ENCODE peak calls at places on chromosomes 12 and 14, in five cellular contexts. B, Y, U, H and C are unnamed samples.

GRCh38 chr12:22312336-22312735 is 22.2 kb downstream of the ST8SIA1 start:
- DNase-seq in H (no peak), U (no peak), B (peak; percentile 90), Y (no peak), C (peak; percentile 39)

GRCh38 chr14:29805415-29806123 is 122.1 kb downstream of the PRKD1 start:
- DNase-seq in H (no peak), U (no peak), Y (no peak), B (peak; percentile 56), C (no peak)

GRCh38 chr14:104108570-104109060 is 23.1 kb downstream of the ASPG start:
- DNase-seq in U (no peak), B (no peak), H (no peak), Y (peak; percentile 30), C (no peak)

GRCh38 chr14:90796319-90796718 is 19.9 kb downstream of the TTC7B start:
- DNase-seq in H (no peak), B (no peak), U (no peak), Y (no peak), C (no peak)

GRCh38 chr14:65156568-65157366 is 54.5 kb upstream of the MAX start:
- DNase-seq in H (no peak), Y (no peak), U (no peak), B (no peak), C (no peak)

GRCh38 chr14:79500489-79500888 is 710.8 kb downstream of the DIO2 start:
- DNase-seq in U (no peak), B (no peak), Y (no peak), H (no peak), C (no peak)

GRCh38 chr12:3882896-3883564 is 9.8 kb upstream of the PARP11 start:
- DNase-seq in B (peak; percentile 33), H (no peak), U (no peak), Y (no peak), C (no peak)

GRCh38 chr14:31926123-31926522 is 151.0 kb upstream of the ARHGAP5 start:
- DNase-seq in H (peak; percentile 20), Y (no peak), B (no peak), U (no peak), C (no peak)

GRCh38 chr12:114888458-114888857 is 204.5 kb upstream of the TBX3 start:
- DNase-seq in H (no peak), U (no peak), B (peak; percentile 37), Y (no peak), C (no peak)